ENCODE peak calls at places on chromosomes 6 and 20, in seven cellular contexts. F, M, Z, S, X, B and A are unnamed samples.

GRCh38 chr20:63939061-63939935 is 16.9 kb downstream of the UCKL1 start:
- DNase-seq in F (no peak), M (no peak), Z (no peak), S (no peak), X (no peak), B (no peak), A (no peak)

GRCh38 chr6:158328446-158328845 is 16.2 kb downstream of the TULP4 start:
- DNase-seq in F (no peak), M (no peak), Z (peak), S (no peak), X (no peak), B (no peak), A (no peak)

GRCh38 chr20:49863666-49864065 is 51.0 kb downstream of the SLC9A8 start:
- DNase-seq in F (no peak), M (no peak), Z (no peak), S (no peak), X (no peak), B (no peak), A (no peak)

GRCh38 chr6:41286544-41287346 is at the start of gene TREM1:
- DNase-seq in F (peak), M (no peak), Z (peak), S (no peak), X (no peak), B (no peak), A (no peak)

GRCh38 chr6:111061493-111061892 is 25.8 kb upstream of the SLC16A10 start:
- DNase-seq in F (no peak), M (peak), Z (no peak), S (no peak), X (no peak), B (no peak), A (no peak)

GRCh38 chr20:43949741-43950618 is 35.3 kb downstream of the TOX2 start:
- DNase-seq in F (peak), M (peak), Z (no peak), S (no peak), X (no peak), B (no peak), A (peak)

GRCh38 chr6:29516108-29516507 is 28.4 kb upstream of the MAS1L start:
- DNase-seq in F (no peak), M (no peak), Z (no peak), S (peak), X (no peak), B (no peak), A (no peak)

GRCh38 chr6:2817778-2818443 is 23.8 kb downstream of the SERPINB1 start:
- DNase-seq in F (no peak), M (no peak), Z (no peak), S (no peak), X (peak), B (no peak), A (no peak)

GRCh38 chr6:43578748-43579147 is 2.8 kb downstream of the POLH start:
- DNase-seq in F (no peak), M (no peak), Z (no peak), S (no peak), X (no peak), B (no peak), A (no peak)

GRCh38 chr6:159151266-159151855 is 17.8 kb upstream of the FNDC1 start:
- DNase-seq in F (peak), M (peak), Z (no peak), S (no peak), X (peak), B (no peak), A (no peak)

GRCh38 chr6:788058-788457 is 95.1 kb upstream of the EXOC2 start:
- DNase-seq in F (no peak), M (no peak), Z (no peak), S (no peak), X (no peak), B (no peak), A (no peak)

GRCh38 chr20:62349537-62350097 is 17.5 kb downstream of the LAMA5 start:
- DNase-seq in F (no peak), M (peak), Z (no peak), S (no peak), X (no peak), B (no peak), A (no peak)

GRCh38 chr6:131061771-131062160 is 1.3 kb downstream of the EPB41L2 start:
- DNase-seq in F (no peak), M (no peak), Z (no peak), S (no peak), X (no peak), B (no peak), A (no peak)

GRCh38 chr6:16762547-16763477 is 1.6 kb upstream of the ATXN1 start:
- DNase-seq in F (peak), M (peak), Z (no peak), S (peak), X (peak), B (peak), A (no peak)

GRCh38 chr6:72363844-72364740 is 257.8 kb upstream of the KCNQ5 start:
- DNase-seq in F (no peak), M (no peak), Z (no peak), S (peak), X (peak), B (peak), A (no peak)

GRCh38 chr6:170089937-170090335 is 200.9 kb downstream of the DLL1 start:
- DNase-seq in F (peak), M (no peak), Z (no peak), S (no peak), X (no peak), B (no peak), A (no peak)

GRCh38 chr6:138523347-138524210 is 24.3 kb upstream of the NHSL1 start:
- DNase-seq in F (no peak), M (no peak), Z (no peak), S (no peak), X (peak), B (no peak), A (no peak)

GRCh38 chr20:34271961-34272360 is 30.7 kb downstream of the ASIP start:
- DNase-seq in F (no peak), M (no peak), Z (no peak), S (no peak), X (no peak), B (peak), A (no peak)

GRCh38 chr20:50711113-50711825 is 19.9 kb upstream of the RIPOR3 start:
- DNase-seq in F (no peak), M (no peak), Z (no peak), S (no peak), X (no peak), B (no peak), A (no peak)

GRCh38 chr6:10146723-10147451 is 268.0 kb downstream of the TFAP2A start:
- DNase-seq in F (no peak), M (peak), Z (no peak), S (no peak), X (no peak), B (no peak), A (peak)

GRCh38 chr20:5192570-5193431 is 66.0 kb downstream of the CDS2 start:
- DNase-seq in F (no peak), M (no peak), Z (no peak), S (no peak), X (no peak), B (no peak), A (no peak)

GRCh38 chr6:21533678-21534077 is 59.9 kb upstream of the SOX4 start:
- DNase-seq in F (no peak), M (no peak), Z (no peak), S (no peak), X (no peak), B (no peak), A (no peak)

GRCh38 chr20:51678041-51678697 is 90.0 kb downstream of the ATP9A start:
- DNase-seq in F (no peak), M (no peak), Z (no peak), S (peak), X (no peak), B (peak), A (no peak)

GRCh38 chr6:116217069-116217468 is 36.8 kb downstream of the TSPYL4 start:
- DNase-seq in F (no peak), M (peak), Z (no peak), S (no peak), X (peak), B (no peak), A (no peak)

GRCh38 chr6:82441047-82441770 is 77.6 kb downstream of the TPBG start:
- DNase-seq in F (no peak), M (no peak), Z (no peak), S (no peak), X (no peak), B (no peak), A (no peak)

GRCh38 chr6:81171991-81172740 is 580.3 kb downstream of the TENT5A start:
- DNase-seq in F (no peak), M (no peak), Z (no peak), S (no peak), X (peak), B (no peak), A (no peak)

GRCh38 chr6:122154912-122155516 is 244.4 kb upstream of the HSF2 start:
- DNase-seq in F (no peak), M (no peak), Z (no peak), S (no peak), X (no peak), B (no peak), A (no peak)

GRCh38 chr6:17599885-17600526 is at the start of gene FAM8A1:
- DNase-seq in F (peak), M (peak), Z (peak), S (peak), X (peak), B (peak), A (peak)

GRCh38 chr6:160917581-160917980 is 74.0 kb upstream of the MAP3K4 start:
- DNase-seq in F (no peak), M (no peak), Z (no peak), S (no peak), X (no peak), B (no peak), A (no peak)

GRCh38 chr6:75488026-75488425 is 5.6 kb downstream of the FILIP1 start:
- DNase-seq in F (peak), M (no peak), Z (no peak), S (no peak), X (peak), B (no peak), A (no peak)

GRCh38 chr6:146965110-146965689 is 239.0 kb upstream of the STXBP5 start:
- DNase-seq in F (no peak), M (no peak), Z (no peak), S (no peak), X (no peak), B (no peak), A (no peak)

GRCh38 chr6:52576392-52577021 is 353 bp downstream of the TRAM2 start:
- DNase-seq in F (peak), M (peak), Z (no peak), S (no peak), X (peak), B (peak), A (peak)

GRCh38 chr6:37624606-37625574 is 72.8 kb downstream of the MDGA1 start:
- DNase-seq in F (peak), M (peak), Z (no peak), S (peak), X (peak), B (no peak), A (no peak)

GRCh38 chr6:46882622-46883021 is 39.1 kb downstream of the ADGRF5 start:
- DNase-seq in F (no peak), M (no peak), Z (no peak), S (no peak), X (no peak), B (no peak), A (no peak)

GRCh38 chr20:20713244-20713765 is 861 bp upstream of the RALGAPA2 start:
- DNase-seq in F (no peak), M (no peak), Z (peak), S (no peak), X (no peak), B (no peak), A (no peak)

GRCh38 chr20:20710847-20711315 is 1.6 kb downstream of the RALGAPA2 start:
- DNase-seq in F (peak), M (no peak), Z (peak), S (peak), X (peak), B (peak), A (no peak)

GRCh38 chr20:20711413-20711812 is 1.0 kb downstream of the RALGAPA2 start:
- DNase-seq in F (peak), M (no peak), Z (peak), S (peak), X (peak), B (no peak), A (no peak)

GRCh38 chr20:20712474-20713243 is at the start of gene RALGAPA2:
- DNase-seq in F (peak), M (peak), Z (peak), S (peak), X (peak), B (peak), A (peak)

DNA sequence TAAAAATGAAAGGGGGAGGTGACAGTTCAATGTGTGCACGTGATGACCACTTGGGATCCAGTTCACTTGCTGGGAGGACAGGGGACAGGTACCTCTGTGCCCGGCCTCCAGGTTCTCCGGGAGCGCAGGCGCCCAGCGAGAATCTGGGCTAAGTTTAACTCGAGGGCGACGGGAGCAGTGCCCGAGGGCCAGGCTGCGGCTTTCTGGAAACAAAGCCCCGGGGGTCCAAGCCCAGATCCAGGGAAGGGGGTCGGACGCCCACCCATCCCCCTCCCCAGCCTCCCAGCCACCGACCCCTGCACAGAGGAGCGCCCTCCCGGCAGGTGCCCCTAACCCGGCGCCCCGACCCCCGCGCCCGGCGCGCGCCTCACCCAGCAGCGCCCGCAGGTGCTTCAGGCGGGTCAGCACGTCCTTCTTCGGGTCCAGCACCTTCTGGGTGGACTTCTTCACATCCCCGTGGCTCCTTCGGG is 405 bp downstream of the RALGAPA2 start:
- DNase-seq in F (peak), M (peak), Z (no peak), S (peak), X (peak), B (no peak), A (no peak)
- TF ChIP-seq POLR2A in F (no peak), M (no peak), Z (no peak), S (no peak), X (no peak), B (no peak), A (no peak)

GRCh38 chr20:40954521-40955165 is 74.0 kb upstream of the TOP1 start:
- DNase-seq in F (no peak), M (no peak), Z (peak), S (no peak), X (no peak), B (no peak), A (no peak)
- TF ChIP-seq POLR2AphosphoS5 in F (no peak), M (no peak), Z (no peak), S (no peak), X (no peak), B (no peak), A (no peak)

GRCh38 chr20:17946572-17947473 is 21.8 kb downstream of the SNX5 start:
- DNase-seq in F (no peak), M (no peak), Z (no peak), S (no peak), X (no peak), B (no peak), A (no peak)

GRCh38 chr20:17948442-17948841 is 20.2 kb downstream of the SNX5 start:
- DNase-seq in F (no peak), M (no peak), Z (no peak), S (no peak), X (no peak), B (no peak), A (no peak)

GRCh38 chr20:17944854-17945474 is 23.6 kb downstream of the SNX5 start:
- DNase-seq in F (no peak), M (no peak), Z (no peak), S (no peak), X (no peak), B (no peak), A (no peak)

GRCh38 chr20:17947474-17947815 is 21.1 kb downstream of the SNX5 start:
- DNase-seq in F (no peak), M (no peak), Z (no peak), S (no peak), X (no peak), B (no peak), A (no peak)

GRCh38 chr20:17946040-17946439 is 22.6 kb downstream of the SNX5 start:
- DNase-seq in F (no peak), M (no peak), Z (no peak), S (no peak), X (no peak), B (no peak), A (no peak)
- TF ChIP-seq POLR2A in F (no peak), M (no peak), Z (no peak), S (no peak), X (no peak), B (no peak), A (no peak)

GRCh38 chr20:41432620-41433602 is 66.3 kb upstream of the EMILIN3 start:
- DNase-seq in F (no peak), M (no peak), Z (no peak), S (no peak), X (no peak), B (no peak), A (no peak)
- TF ChIP-seq POLR2AphosphoS5 in F (no peak), M (no peak), Z (no peak), S (no peak), X (no peak), B (no peak), A (no peak)

DNA sequence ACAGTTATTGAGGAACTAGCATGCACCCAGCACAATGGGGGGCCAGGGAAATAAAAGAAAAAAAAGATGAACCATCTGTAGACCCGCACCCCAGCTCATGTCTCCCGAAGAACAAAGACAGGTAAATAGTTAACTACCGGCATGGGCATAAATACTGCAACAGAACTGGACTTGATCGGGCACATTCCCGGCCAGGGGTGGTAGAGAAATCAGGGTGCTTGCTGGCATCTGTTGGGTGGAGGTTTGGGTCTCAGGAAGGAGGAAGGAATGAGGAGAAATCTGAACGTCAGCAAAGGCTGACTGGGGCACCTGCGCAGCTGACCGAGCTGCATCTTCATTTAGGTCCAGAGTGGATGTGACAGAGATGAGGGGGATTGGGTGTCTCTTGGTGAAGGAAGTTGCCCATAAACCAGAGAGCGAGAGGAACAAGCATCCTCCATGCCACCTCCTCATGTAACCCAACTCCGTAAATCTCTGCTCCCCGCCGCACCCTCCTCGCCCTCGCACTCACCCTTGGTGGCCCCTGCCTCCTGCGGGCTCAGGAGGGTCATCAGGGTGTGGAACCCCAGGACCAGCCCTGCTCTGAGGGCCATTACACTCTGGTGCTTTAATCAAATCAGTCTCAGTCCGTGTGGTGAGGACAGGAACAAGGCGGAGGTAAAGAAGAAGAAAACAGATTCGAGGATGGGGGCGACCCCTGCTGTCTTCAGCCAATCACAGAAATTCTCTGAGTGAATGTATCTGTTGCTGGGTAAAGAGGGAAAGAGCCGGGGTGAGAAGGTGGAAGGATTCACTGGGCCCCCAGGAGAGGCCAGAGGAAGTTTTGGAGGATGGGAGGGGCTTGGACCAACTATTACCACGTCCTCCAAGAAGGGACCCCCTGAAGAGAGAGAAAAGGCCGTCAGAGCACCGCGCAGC is at the start of gene HLA-DOA:
- DNase-seq in F (no peak), M (peak), Z (no peak), S (no peak), X (peak), B (no peak), A (peak)
- TF ChIP-seq POLR2A in F (no peak), M (no peak), Z (no peak), S (no peak), X (no peak), B (no peak), A (peak)

GRCh38 chr20:46346770-46347169 is 38.5 kb upstream of the CDH22 start:
- DNase-seq in F (no peak), M (no peak), Z (no peak), S (no peak), X (no peak), B (no peak), A (no peak)

GRCh38 chr20:46349742-46350056 is 41.4 kb upstream of the CDH22 start:
- DNase-seq in F (no peak), M (no peak), Z (no peak), S (no peak), X (no peak), B (no peak), A (no peak)

GRCh38 chr20:46347831-46348230 is 39.5 kb upstream of the CDH22 start:
- DNase-seq in F (no peak), M (no peak), Z (no peak), S (no peak), X (no peak), B (no peak), A (no peak)

GRCh38 chr20:46348972-46349741 is 40.9 kb upstream of the CDH22 start:
- DNase-seq in F (peak), M (peak), Z (no peak), S (peak), X (peak), B (no peak), A (peak)

DNA sequence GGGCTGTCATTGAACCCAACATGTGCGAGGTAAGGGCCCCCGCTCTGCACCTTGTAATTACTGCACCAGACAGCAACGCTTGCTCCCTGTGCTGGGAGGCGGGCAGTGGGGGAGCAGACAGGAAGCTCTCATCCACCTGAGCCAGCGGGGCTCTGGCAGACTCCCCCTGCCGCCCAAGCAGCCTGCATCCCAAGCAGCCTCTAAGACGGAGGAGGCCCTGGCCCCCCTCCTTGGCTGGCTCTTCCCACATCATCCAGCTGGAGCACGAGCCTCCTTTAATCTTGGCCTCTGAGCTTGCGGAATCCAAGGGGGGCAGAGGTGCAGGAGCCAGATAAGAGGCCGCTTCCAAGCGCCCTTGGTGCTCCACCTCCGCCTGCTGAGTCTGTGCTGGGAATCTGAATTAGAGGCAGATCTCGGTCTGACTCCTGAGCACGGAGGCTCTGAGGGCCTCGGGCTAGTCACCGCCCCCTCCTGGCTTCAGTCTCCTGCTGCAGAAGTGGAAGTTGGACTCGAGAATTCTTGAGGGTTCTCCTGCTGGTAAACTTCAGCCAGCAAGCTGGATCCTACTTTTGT is 40.0 kb upstream of the CDH22 start:
- DNase-seq in F (no peak), M (peak), Z (no peak), S (no peak), X (no peak), B (no peak), A (no peak)
- TF ChIP-seq POLR2AphosphoS5 in F (no peak), M (no peak), Z (no peak), S (no peak), X (no peak), B (no peak), A (no peak)

GRCh38 chr6:79233611-79234149 is 802 bp downstream of the HMGN3 start:
- DNase-seq in F (peak), M (peak), Z (peak), S (peak), X (peak), B (peak), A (peak)
- TF ChIP-seq POLR2A in F (peak), M (peak), Z (no peak), S (peak), X (peak), B (peak), A (peak)

GRCh38 chr6:27019651-27020552 is 227.6 kb upstream of the PRSS16 start:
- DNase-seq in F (peak), M (peak), Z (peak), S (peak), X (peak), B (peak), A (peak)
- TF ChIP-seq POLR2AphosphoS5 in F (peak), M (peak), Z (peak), S (peak), X (peak), B (peak), A (no peak)